ENCODE peak calls at places on chromosome 22, in seven cellular contexts. One of them, this sample, is unnamed.

GRCh38 chr22:19798320-19798665 is 37.7 kb downstream of the TBX1 start:
- DNase-seq in transverse colon: no peak
- DNase-seq in fibroblast of villous mesenchyme: no peak
- DNase-seq in mesenchymal stem cell: no peak
- DNase-seq in fibroblast of the aortic adventitia: no peak
- DNase-seq in cardiac muscle cell: no peak
- DNase-seq in skeletal muscle cell: no peak
- DNase-seq in this sample: no peak

GRCh38 chr22:31826443-31826842 is 72.6 kb downstream of the DEPDC5 start:
- DNase-seq in transverse colon: no peak
- DNase-seq in fibroblast of villous mesenchyme: no peak
- DNase-seq in mesenchymal stem cell: no peak
- DNase-seq in fibroblast of the aortic adventitia: no peak
- DNase-seq in cardiac muscle cell: no peak
- DNase-seq in skeletal muscle cell: no peak
- DNase-seq in this sample: no peak

GRCh38 chr22:50481440-50482106 is at the start of gene ADM2:
- DNase-seq in transverse colon: peak
- DNase-seq in fibroblast of villous mesenchyme: peak
- DNase-seq in mesenchymal stem cell: peak
- DNase-seq in fibroblast of the aortic adventitia: peak
- DNase-seq in cardiac muscle cell: peak
- DNase-seq in skeletal muscle cell: no peak
- DNase-seq in this sample: no peak

GRCh38 chr22:44807915-44808690 is 55.7 kb downstream of the ARHGAP8 start:
- DNase-seq in transverse colon: no peak
- DNase-seq in fibroblast of villous mesenchyme: no peak
- DNase-seq in mesenchymal stem cell: no peak
- DNase-seq in fibroblast of the aortic adventitia: no peak
- DNase-seq in cardiac muscle cell: peak
- DNase-seq in skeletal muscle cell: no peak
- DNase-seq in this sample: no peak

GRCh38 chr22:44702479-44703219 is 645 bp downstream of the PRR5 start:
- DNase-seq in transverse colon: no peak
- DNase-seq in fibroblast of villous mesenchyme: peak
- DNase-seq in mesenchymal stem cell: peak
- DNase-seq in fibroblast of the aortic adventitia: no peak
- DNase-seq in cardiac muscle cell: peak
- DNase-seq in skeletal muscle cell: no peak
- DNase-seq in this sample: no peak

GRCh38 chr22:22519591-22519990 is 479 bp downstream of the ZNF280A start:
- DNase-seq in transverse colon: no peak
- DNase-seq in fibroblast of villous mesenchyme: peak
- DNase-seq in mesenchymal stem cell: no peak
- DNase-seq in fibroblast of the aortic adventitia: no peak
- DNase-seq in cardiac muscle cell: no peak
- DNase-seq in skeletal muscle cell: no peak
- DNase-seq in this sample: no peak

GRCh38 chr22:43351966-43352345 is 8.8 kb upstream of the SCUBE1 start:
- DNase-seq in transverse colon: no peak
- DNase-seq in fibroblast of villous mesenchyme: no peak
- DNase-seq in mesenchymal stem cell: no peak
- DNase-seq in fibroblast of the aortic adventitia: no peak
- DNase-seq in cardiac muscle cell: no peak
- DNase-seq in skeletal muscle cell: no peak
- DNase-seq in this sample: no peak

GRCh38 chr22:43004362-43005035 is 10.4 kb downstream of the PACSIN2 start:
- DNase-seq in transverse colon: peak
- DNase-seq in fibroblast of villous mesenchyme: peak
- DNase-seq in mesenchymal stem cell: peak
- DNase-seq in fibroblast of the aortic adventitia: peak
- DNase-seq in cardiac muscle cell: no peak
- DNase-seq in skeletal muscle cell: no peak
- DNase-seq in this sample: peak

GRCh38 chr22:31945971-31946680 is 1.8 kb downstream of the YWHAH start:
- DNase-seq in transverse colon: no peak
- DNase-seq in fibroblast of villous mesenchyme: peak
- DNase-seq in mesenchymal stem cell: peak
- DNase-seq in fibroblast of the aortic adventitia: no peak
- DNase-seq in cardiac muscle cell: peak
- DNase-seq in skeletal muscle cell: no peak
- DNase-seq in this sample: peak

GRCh38 chr22:42695294-42695693 is 25.4 kb downstream of the A4GALT start:
- DNase-seq in transverse colon: no peak
- DNase-seq in fibroblast of villous mesenchyme: no peak
- DNase-seq in mesenchymal stem cell: no peak
- DNase-seq in fibroblast of the aortic adventitia: peak
- DNase-seq in cardiac muscle cell: no peak
- DNase-seq in skeletal muscle cell: no peak
- DNase-seq in this sample: no peak

GRCh38 chr22:20248461-20248959 is 19.6 kb downstream of the RTN4R start:
- DNase-seq in transverse colon: no peak
- DNase-seq in fibroblast of villous mesenchyme: no peak
- DNase-seq in mesenchymal stem cell: no peak
- DNase-seq in fibroblast of the aortic adventitia: no peak
- DNase-seq in cardiac muscle cell: no peak
- DNase-seq in skeletal muscle cell: no peak
- DNase-seq in this sample: no peak

GRCh38 chr22:35888181-35888870 is 140.3 kb downstream of the RBFOX2 start:
- DNase-seq in transverse colon: no peak
- DNase-seq in fibroblast of villous mesenchyme: no peak
- DNase-seq in mesenchymal stem cell: no peak
- DNase-seq in fibroblast of the aortic adventitia: no peak
- DNase-seq in cardiac muscle cell: no peak
- DNase-seq in skeletal muscle cell: no peak
- DNase-seq in this sample: no peak

GRCh38 chr22:38238519-38239051 is 34.2 kb downstream of the TMEM184B start:
- DNase-seq in transverse colon: no peak
- DNase-seq in fibroblast of villous mesenchyme: no peak
- DNase-seq in mesenchymal stem cell: no peak
- DNase-seq in fibroblast of the aortic adventitia: peak
- DNase-seq in cardiac muscle cell: no peak
- DNase-seq in skeletal muscle cell: peak
- DNase-seq in this sample: peak

GRCh38 chr22:38233427-38233826 is 31.6 kb downstream of the MAFF start:
- DNase-seq in transverse colon: no peak
- DNase-seq in fibroblast of villous mesenchyme: no peak
- DNase-seq in mesenchymal stem cell: no peak
- DNase-seq in fibroblast of the aortic adventitia: peak
- DNase-seq in cardiac muscle cell: no peak
- DNase-seq in skeletal muscle cell: no peak
- DNase-seq in this sample: no peak

GRCh38 chr22:38235240-38235850 is 33.6 kb downstream of the MAFF start:
- DNase-seq in transverse colon: no peak
- DNase-seq in fibroblast of villous mesenchyme: no peak
- DNase-seq in mesenchymal stem cell: no peak
- DNase-seq in fibroblast of the aortic adventitia: no peak
- DNase-seq in cardiac muscle cell: no peak
- DNase-seq in skeletal muscle cell: no peak
- DNase-seq in this sample: no peak

GRCh38 chr22:38239101-38239761 is 33.6 kb downstream of the TMEM184B start:
- DNase-seq in transverse colon: no peak
- DNase-seq in fibroblast of villous mesenchyme: peak
- DNase-seq in mesenchymal stem cell: peak
- DNase-seq in fibroblast of the aortic adventitia: peak
- DNase-seq in cardiac muscle cell: peak
- DNase-seq in skeletal muscle cell: peak
- DNase-seq in this sample: peak

GRCh38 chr22:38236786-38237185 is 35.0 kb downstream of the MAFF start:
- DNase-seq in transverse colon: no peak
- DNase-seq in fibroblast of villous mesenchyme: no peak
- DNase-seq in mesenchymal stem cell: no peak
- DNase-seq in fibroblast of the aortic adventitia: no peak
- DNase-seq in cardiac muscle cell: no peak
- DNase-seq in skeletal muscle cell: no peak
- DNase-seq in this sample: no peak
- H3K4me3 ChIP-seq in transverse colon: no peak
- H3K4me3 ChIP-seq in fibroblast of villous mesenchyme: no peak
- H3K4me3 ChIP-seq in mesenchymal stem cell: no peak
- H3K4me3 ChIP-seq in fibroblast of the aortic adventitia: no peak
- H3K4me3 ChIP-seq in cardiac muscle cell: no peak
- H3K4me3 ChIP-seq in skeletal muscle cell: no peak
- H3K4me3 ChIP-seq in this sample: no peak

GRCh38 chr22:40746428-40747220 is 67.3 kb downstream of the MCHR1 start:
- DNase-seq in transverse colon: no peak
- DNase-seq in fibroblast of villous mesenchyme: no peak
- DNase-seq in mesenchymal stem cell: peak
- DNase-seq in fibroblast of the aortic adventitia: no peak
- DNase-seq in cardiac muscle cell: no peak
- DNase-seq in skeletal muscle cell: no peak
- DNase-seq in this sample: no peak

GRCh38 chr22:40739723-40740122 is 60.4 kb downstream of the MCHR1 start:
- DNase-seq in transverse colon: no peak
- DNase-seq in fibroblast of villous mesenchyme: no peak
- DNase-seq in mesenchymal stem cell: no peak
- DNase-seq in fibroblast of the aortic adventitia: no peak
- DNase-seq in cardiac muscle cell: no peak
- DNase-seq in skeletal muscle cell: no peak
- DNase-seq in this sample: no peak

GRCh38 chr22:40747361-40747760 is 68.1 kb downstream of the MCHR1 start:
- DNase-seq in transverse colon: no peak
- DNase-seq in fibroblast of villous mesenchyme: no peak
- DNase-seq in mesenchymal stem cell: no peak
- DNase-seq in fibroblast of the aortic adventitia: no peak
- DNase-seq in cardiac muscle cell: no peak
- DNase-seq in skeletal muscle cell: no peak
- DNase-seq in this sample: no peak

GRCh38 chr22:40741116-40741515 is 61.8 kb downstream of the MCHR1 start:
- DNase-seq in transverse colon: no peak
- DNase-seq in fibroblast of villous mesenchyme: peak
- DNase-seq in mesenchymal stem cell: no peak
- DNase-seq in fibroblast of the aortic adventitia: no peak
- DNase-seq in cardiac muscle cell: no peak
- DNase-seq in skeletal muscle cell: no peak
- DNase-seq in this sample: no peak

DNA sequence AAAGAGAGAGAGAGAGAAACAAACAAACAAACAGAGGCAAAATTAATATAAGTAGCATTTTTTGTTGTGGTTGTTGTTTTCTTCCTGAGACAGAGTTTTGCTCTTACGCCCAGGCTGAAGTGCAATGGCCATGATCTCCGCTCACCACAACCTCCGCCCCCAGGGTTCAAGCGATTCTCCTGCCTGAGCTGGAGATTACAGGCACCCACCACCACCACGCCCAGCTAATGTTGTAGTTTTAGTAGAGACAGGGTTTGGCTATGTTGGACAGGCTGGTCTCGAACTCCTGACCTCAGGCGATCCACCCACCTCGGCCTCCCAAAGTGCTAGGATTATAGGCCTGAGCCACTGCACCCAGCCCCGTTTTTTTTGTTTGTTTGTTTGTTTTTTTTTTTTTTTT is 64.5 kb downstream of the MCHR1 start:
- DNase-seq in transverse colon: no peak
- DNase-seq in fibroblast of villous mesenchyme: no peak
- DNase-seq in mesenchymal stem cell: no peak
- DNase-seq in fibroblast of the aortic adventitia: no peak
- DNase-seq in cardiac muscle cell: no peak
- DNase-seq in skeletal muscle cell: no peak
- DNase-seq in this sample: no peak
- H3K4me3 ChIP-seq in transverse colon: no peak
- H3K4me3 ChIP-seq in fibroblast of villous mesenchyme: no peak
- H3K4me3 ChIP-seq in mesenchymal stem cell: no peak
- H3K4me3 ChIP-seq in fibroblast of the aortic adventitia: no peak
- H3K4me3 ChIP-seq in cardiac muscle cell: no peak
- H3K4me3 ChIP-seq in skeletal muscle cell: no peak
- H3K4me3 ChIP-seq in this sample: no peak

DNA sequence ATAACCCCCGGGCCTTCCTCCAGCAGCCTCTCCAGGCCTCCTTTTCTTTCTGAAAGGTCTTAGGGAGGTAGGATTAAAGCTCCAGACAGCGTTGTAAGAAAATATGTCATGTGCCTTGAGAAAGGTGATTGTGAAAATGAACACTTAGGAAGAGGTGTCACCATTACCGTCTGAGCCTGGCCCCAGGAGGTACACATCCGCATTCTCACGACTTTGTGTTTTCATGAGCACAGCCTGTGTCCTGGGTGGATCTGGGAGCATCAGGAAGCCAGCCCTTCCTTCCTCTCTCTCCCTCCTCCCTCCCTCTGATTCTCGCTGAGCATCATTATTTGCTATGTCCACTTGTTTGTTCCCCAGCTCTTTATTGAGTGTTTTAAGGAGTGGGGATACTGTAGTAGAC is 105.1 kb upstream of the CRYBB3 start:
- DNase-seq in transverse colon: no peak
- DNase-seq in fibroblast of villous mesenchyme: no peak
- DNase-seq in mesenchymal stem cell: no peak
- DNase-seq in fibroblast of the aortic adventitia: no peak
- DNase-seq in cardiac muscle cell: no peak
- DNase-seq in skeletal muscle cell: no peak
- DNase-seq in this sample: no peak
- H3K4me3 ChIP-seq in transverse colon: no peak
- H3K4me3 ChIP-seq in fibroblast of villous mesenchyme: no peak
- H3K4me3 ChIP-seq in mesenchymal stem cell: no peak
- H3K4me3 ChIP-seq in fibroblast of the aortic adventitia: no peak
- H3K4me3 ChIP-seq in cardiac muscle cell: no peak
- H3K4me3 ChIP-seq in skeletal muscle cell: no peak
- H3K4me3 ChIP-seq in this sample: no peak

GRCh38 chr22:46673205-46673604 is 53.0 kb downstream of the GRAMD4 start:
- DNase-seq in transverse colon: no peak
- DNase-seq in fibroblast of villous mesenchyme: no peak
- DNase-seq in mesenchymal stem cell: no peak
- DNase-seq in fibroblast of the aortic adventitia: no peak
- DNase-seq in cardiac muscle cell: no peak
- DNase-seq in skeletal muscle cell: no peak
- DNase-seq in this sample: no peak

GRCh38 chr22:46672731-46673130 is 52.5 kb downstream of the GRAMD4 start:
- DNase-seq in transverse colon: peak
- DNase-seq in fibroblast of villous mesenchyme: no peak
- DNase-seq in mesenchymal stem cell: no peak
- DNase-seq in fibroblast of the aortic adventitia: no peak
- DNase-seq in cardiac muscle cell: no peak
- DNase-seq in skeletal muscle cell: no peak
- DNase-seq in this sample: no peak

GRCh38 chr22:46674906-46675305 is 54.7 kb downstream of the GRAMD4 start:
- DNase-seq in transverse colon: no peak
- DNase-seq in fibroblast of villous mesenchyme: no peak
- DNase-seq in mesenchymal stem cell: no peak
- DNase-seq in fibroblast of the aortic adventitia: no peak
- DNase-seq in cardiac muscle cell: no peak
- DNase-seq in skeletal muscle cell: no peak
- DNase-seq in this sample: no peak

GRCh38 chr22:46674367-46674781 is 54.2 kb downstream of the GRAMD4 start:
- DNase-seq in transverse colon: peak
- DNase-seq in fibroblast of villous mesenchyme: no peak
- DNase-seq in mesenchymal stem cell: no peak
- DNase-seq in fibroblast of the aortic adventitia: no peak
- DNase-seq in cardiac muscle cell: no peak
- DNase-seq in skeletal muscle cell: no peak
- DNase-seq in this sample: no peak

DNA sequence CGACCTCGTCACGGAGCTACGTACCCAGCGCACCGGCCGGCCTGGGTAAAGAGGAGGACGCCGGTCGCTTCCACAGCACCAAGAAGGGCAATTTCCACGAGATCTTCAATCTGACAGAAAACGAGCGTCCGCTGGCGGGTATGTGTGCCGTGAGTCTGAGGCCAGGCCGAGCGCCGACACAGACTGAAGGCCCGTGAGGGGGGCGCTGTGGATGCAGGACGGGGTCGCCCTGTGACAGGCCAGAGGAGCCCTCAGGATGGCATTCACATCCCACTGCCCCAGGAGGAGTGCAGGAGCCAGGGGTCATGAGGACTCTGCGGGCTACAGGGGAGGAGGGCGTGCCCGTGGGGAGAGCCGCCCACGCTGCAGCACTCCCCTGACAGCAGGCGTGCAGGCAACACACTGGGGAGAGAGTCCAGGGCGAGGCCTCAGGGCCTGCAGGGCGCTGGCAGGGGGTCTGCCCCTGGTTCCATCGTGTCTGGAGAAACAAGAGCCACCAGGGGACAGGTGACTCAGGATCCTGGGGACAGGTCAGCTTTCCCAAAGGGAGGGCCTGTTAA is 53.6 kb downstream of the GRAMD4 start:
- DNase-seq in transverse colon: no peak
- DNase-seq in fibroblast of villous mesenchyme: no peak
- DNase-seq in mesenchymal stem cell: no peak
- DNase-seq in fibroblast of the aortic adventitia: no peak
- DNase-seq in cardiac muscle cell: no peak
- DNase-seq in skeletal muscle cell: no peak
- DNase-seq in this sample: no peak
- H3K4me3 ChIP-seq in transverse colon: no peak
- H3K4me3 ChIP-seq in fibroblast of villous mesenchyme: no peak
- H3K4me3 ChIP-seq in mesenchymal stem cell: no peak
- H3K4me3 ChIP-seq in fibroblast of the aortic adventitia: no peak
- H3K4me3 ChIP-seq in cardiac muscle cell: no peak
- H3K4me3 ChIP-seq in skeletal muscle cell: no peak
- H3K4me3 ChIP-seq in this sample: no peak